ENCODE peak calls at places on chromosomes 7 and 10, in four cellular contexts. S is mesothelial cell of epicardium, Q is endothelial cell, F is IMR-90. V is an unnamed sample.

GRCh38 chr7:66522518-66522917 is 106.2 kb upstream of the KCTD7 start:
- DNase-seq in F (no peak), S (no peak), Q (no peak), V (no peak)

GRCh38 chr10:17430647-17431355 is 23.6 kb downstream of the ST8SIA6 start:
- DNase-seq in S (peak), Q (peak), F (peak), V (peak)

GRCh38 chr7:25832456-25832855 is 319.5 kb upstream of the NFE2L3 start:
- DNase-seq in F (no peak), S (no peak), Q (no peak), V (no peak)

GRCh38 chr7:33853361-33854062 is 51.8 kb upstream of the BMPER start:
- DNase-seq in S (no peak), Q (no peak), F (peak), V (no peak)

GRCh38 chr7:20454202-20454601 is 123.5 kb downstream of the ITGB8 start:
- DNase-seq in Q (no peak), F (no peak), S (no peak), V (no peak)

GRCh38 chr10:43362191-43362839 is 9.1 kb upstream of the FXYD4 start:
- DNase-seq in S (peak), F (peak), Q (peak), V (peak)

GRCh38 chr10:16509996-16510395 is 11.7 kb downstream of the C1QL3 start:
- DNase-seq in S (no peak), Q (no peak), F (peak), V (no peak)

GRCh38 chr10:48468866-48469511 is 135.9 kb downstream of the ARHGAP22 start:
- DNase-seq in F (no peak), S (peak), Q (no peak), V (no peak)

GRCh38 chr7:23472974-23473847 is 2.9 kb upstream of the IGF2BP3 start:
- DNase-seq in S (no peak), F (no peak), Q (peak), V (peak)

DNA sequence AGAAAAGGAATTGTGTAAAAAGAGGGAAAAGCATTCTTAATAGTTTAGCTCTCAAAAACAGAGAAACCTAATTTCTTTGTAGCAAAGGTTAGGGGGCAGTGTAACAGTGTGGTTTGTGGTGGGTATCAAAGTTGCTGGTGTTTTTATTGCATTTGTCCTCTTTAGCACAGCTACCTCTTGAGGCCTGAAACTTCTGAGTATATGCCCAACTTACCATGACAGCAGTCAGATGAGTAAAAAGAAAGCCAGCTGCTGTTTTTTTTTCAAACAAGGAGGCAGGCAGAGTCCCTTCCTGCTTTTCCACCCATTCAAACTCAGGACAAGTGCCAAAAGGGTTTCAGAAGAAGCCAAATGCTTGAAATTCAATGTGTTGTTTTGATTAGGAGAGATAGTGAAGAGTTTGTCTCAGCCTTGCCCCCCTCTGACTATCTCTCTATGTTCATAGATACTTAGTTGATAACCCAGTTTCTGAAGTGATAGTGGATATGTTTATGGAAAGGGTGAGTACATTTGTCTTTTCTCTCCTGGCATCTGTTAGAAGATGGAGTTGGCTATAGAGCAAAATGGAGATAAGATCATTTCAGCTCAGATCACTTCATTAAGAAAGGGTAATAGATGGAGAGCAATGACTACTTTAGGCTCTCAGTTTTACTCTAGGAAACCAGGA is 23.1 kb downstream of the GBF1 start:
- DNase-seq in F (peak), Q (no peak), S (no peak), V (no peak)
- TF ChIP-seq CTCF in F (no peak), Q (no peak), S (no peak), V (no peak)

GRCh38 chr7:87624628-87625027 is 3.6 kb upstream of the RUNDC3B start:
- DNase-seq in F (no peak), S (no peak), Q (no peak), V (no peak)
- TF ChIP-seq CTCF in F (no peak), S (no peak), Q (no peak), V (peak)

GRCh38 chr7:151135866-151136514 is 31.5 kb downstream of the GBX1 start:
- DNase-seq in F (no peak), Q (no peak), S (no peak), V (no peak)
- TF ChIP-seq CTCF in F (no peak), Q (no peak), S (no peak), V (no peak)

GRCh38 chr7:78226059-78226658 is 427.6 kb downstream of the PHTF2 start:
- DNase-seq in F (peak), Q (peak), S (no peak), V (peak)
- TF ChIP-seq CTCF in F (peak), Q (peak), S (peak), V (peak)

DNA sequence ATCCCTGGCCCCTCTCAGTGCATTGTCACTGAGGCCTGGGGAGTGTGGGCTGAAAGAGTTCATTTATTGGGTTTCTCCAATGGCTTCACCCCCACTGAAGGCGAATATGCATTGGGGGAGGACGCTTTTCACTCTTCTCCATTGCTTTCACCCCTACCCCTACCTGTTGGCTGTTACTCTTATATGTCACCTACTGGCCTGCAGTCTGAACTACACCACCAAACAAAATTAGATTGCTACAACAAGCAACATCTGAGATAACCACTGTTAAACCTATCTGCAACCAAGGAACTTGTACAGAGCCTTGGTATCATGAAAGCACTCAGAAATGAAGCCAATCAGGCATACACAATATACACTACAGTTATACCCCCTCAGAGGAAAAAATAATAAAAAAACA is 203.7 kb downstream of the REEP3 start:
- DNase-seq in S (no peak), F (no peak), Q (no peak), V (no peak)
- TF ChIP-seq CTCF in S (no peak), F (no peak), Q (no peak), V (peak)

DNA sequence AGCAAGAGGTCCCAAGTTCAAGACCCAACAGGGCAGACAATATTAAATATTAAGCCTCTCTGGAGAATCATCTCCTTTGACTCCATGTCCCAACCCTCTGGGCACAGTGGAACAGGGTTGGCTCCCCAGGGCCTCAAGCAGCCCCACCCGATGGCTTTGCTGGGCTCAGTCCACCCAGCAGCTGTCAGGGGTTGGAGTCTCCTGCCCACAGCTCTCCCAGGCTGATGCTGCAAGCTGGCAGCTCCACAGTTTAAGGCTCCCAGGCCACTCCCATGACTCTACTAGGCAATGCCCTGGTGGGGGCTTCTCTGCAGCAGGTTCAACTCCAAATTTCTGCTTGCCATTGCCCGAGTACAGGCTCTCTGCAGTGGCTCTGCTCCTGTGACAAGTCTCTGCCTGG is 55.1 kb downstream of the LARP4B start:
- DNase-seq in Q (no peak), F (no peak), S (no peak), V (no peak)
- TF ChIP-seq CTCF in Q (no peak), F (no peak), S (no peak), V (no peak)

V was measured in neural crest cell.